ENCODE peak calls at places on chromosomes 4 and X, in five cellular contexts. T, F, R, H and O are unnamed samples. For H3K4me1, the result is how much of the 10 kb centered on the place peaks cover.

GRCh38 chrX:129718701-129719100 is 20.1 kb upstream of the XPNPEP2 start:
- DNase-seq in T (no peak), F (no peak), R (no peak), H (no peak), O (no peak)

GRCh38 chrX:153509592-153509991 is 7.8 kb upstream of the ATP2B3 start:
- DNase-seq in T (no peak), F (no peak), R (no peak), H (no peak), O (no peak)

GRCh38 chrX:115013705-115014104 is 3.7 kb downstream of the IL13RA2 start:
- DNase-seq in T (no peak), F (no peak), R (no peak), H (no peak), O (no peak)

GRCh38 chr4:74481891-74482609 is 37.1 kb downstream of the AREG start:
- DNase-seq in T (no peak), F (no peak), R (no peak), H (no peak), O (no peak)

GRCh38 chr4:161249779-161250440 is 913.9 kb downstream of the FSTL5 start:
- DNase-seq in T (no peak), F (no peak), R (no peak), H (no peak), O (no peak)

GRCh38 chrX:333611-334311 is 15.2 kb upstream of the GTPBP6 start:
- DNase-seq in T (no peak), F (no peak), R (no peak), H (no peak), O (no peak)

GRCh38 chrX:19097553-19097952 is 24.7 kb downstream of the ADGRG2 start:
- DNase-seq in T (no peak), F (no peak), R (no peak), H (no peak), O (no peak)

GRCh38 chrX:150405006-150405405 is 41.9 kb downstream of the MAMLD1 start:
- DNase-seq in T (no peak), F (no peak), R (no peak), H (no peak), O (no peak)

GRCh38 chr4:8330821-8331566 is 61.4 kb downstream of the HTRA3 start:
- DNase-seq in T (no peak), F (no peak), R (peak), H (no peak), O (peak)

GRCh38 chrX:153063315-153063714 is 7.0 kb downstream of the PNMA3 start:
- DNase-seq in T (no peak), F (no peak), R (no peak), H (no peak), O (no peak)

GRCh38 chr4:101232074-101232776 is 115.1 kb downstream of the PPP3CA start:
- DNase-seq in T (no peak), F (no peak), R (no peak), H (no peak), O (no peak)

GRCh38 chr4:140054861-140055260 is 99.1 kb downstream of the MAML3 start:
- DNase-seq in T (no peak), F (no peak), R (no peak), H (no peak), O (no peak)
- H3K4me1 ChIP-seq in T (half or more), F (under half), R (under half), H (under half), O (under half)

GRCh38 chr4:2462992-2463762 is 5.7 kb upstream of the RNF4 start:
- DNase-seq in T (no peak), F (no peak), R (no peak), H (no peak), O (no peak)
- TF ChIP-seq CTCF in T (no peak), F (no peak), R (no peak), H (no peak), O (no peak)

GRCh38 chr4:100188829-100189228 is 1.4 kb downstream of the DDIT4L start:
- DNase-seq in T (no peak), F (no peak), R (no peak), H (no peak), O (no peak)
- H3K4me3 ChIP-seq in T (no peak), F (no peak), R (no peak), H (peak), O (no peak)

GRCh38 chr4:19123681-19124080 is 1102.1 kb upstream of the LCORL start:
- DNase-seq in T (no peak), F (no peak), R (no peak), H (no peak), O (no peak)
- H3K4me1 ChIP-seq in T (under half), F (under half), R (under half), H (under half), O (under half)

DNA sequence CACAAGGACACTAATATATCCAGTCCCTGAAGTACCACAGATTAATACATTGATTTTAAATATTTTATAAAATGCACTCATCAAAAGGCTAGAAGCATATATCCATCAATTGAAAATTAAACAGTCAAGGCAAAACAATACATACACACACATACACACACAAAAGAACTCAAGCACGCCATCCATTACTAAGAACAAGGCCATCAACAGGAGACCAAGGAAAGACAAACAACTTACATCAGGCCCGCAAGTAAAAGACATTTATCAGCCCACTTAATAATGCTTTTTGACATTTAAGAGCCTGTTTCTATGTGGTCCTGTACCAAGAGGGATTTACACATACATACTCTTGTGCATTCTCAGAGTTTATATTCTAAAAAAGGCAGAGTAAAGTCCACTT is 50.0 kb upstream of the ZNF827 start:
- DNase-seq in T (no peak), F (no peak), R (no peak), H (no peak), O (no peak)
- TF ChIP-seq CTCF in T (no peak), F (no peak), R (no peak), H (no peak), O (no peak)

GRCh38 chr4:1636490-1637211 is 47.5 kb downstream of the FAM53A start:
- DNase-seq in T (no peak), F (no peak), R (no peak), H (no peak), O (no peak)

GRCh38 chr4:1638272-1638598 is 45.9 kb downstream of the FAM53A start:
- DNase-seq in T (no peak), F (no peak), R (no peak), H (no peak), O (no peak)

GRCh38 chr4:1633993-1634392 is 50.1 kb downstream of the FAM53A start:
- DNase-seq in T (no peak), F (no peak), R (no peak), H (no peak), O (no peak)

GRCh38 chr4:1637580-1638271 is 46.4 kb downstream of the FAM53A start:
- DNase-seq in T (no peak), F (no peak), R (no peak), H (no peak), O (no peak)

DNA sequence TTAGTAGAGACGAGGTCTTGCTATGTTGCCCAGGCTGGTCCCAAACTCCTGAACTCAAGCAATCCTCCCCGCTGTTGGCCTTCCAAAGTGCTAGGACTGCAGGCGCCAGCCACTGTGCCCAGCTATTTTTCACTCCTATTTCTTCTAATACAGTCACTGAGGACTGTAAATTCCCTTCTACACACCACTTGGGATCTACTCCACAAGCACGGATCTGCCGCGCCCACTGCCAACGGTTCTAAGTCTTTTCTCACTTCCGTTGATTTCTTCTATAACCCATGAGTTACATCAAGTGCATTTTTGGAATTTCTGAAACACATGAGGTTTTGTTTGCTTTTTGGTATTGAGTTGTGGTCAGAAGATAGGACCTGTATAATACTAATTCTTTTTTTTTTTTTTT is 48.7 kb downstream of the FAM53A start:
- DNase-seq in T (no peak), F (no peak), R (no peak), H (no peak), O (no peak)
- H3K4me3 ChIP-seq in T (no peak), F (no peak), R (no peak), H (no peak), O (no peak)

DNA sequence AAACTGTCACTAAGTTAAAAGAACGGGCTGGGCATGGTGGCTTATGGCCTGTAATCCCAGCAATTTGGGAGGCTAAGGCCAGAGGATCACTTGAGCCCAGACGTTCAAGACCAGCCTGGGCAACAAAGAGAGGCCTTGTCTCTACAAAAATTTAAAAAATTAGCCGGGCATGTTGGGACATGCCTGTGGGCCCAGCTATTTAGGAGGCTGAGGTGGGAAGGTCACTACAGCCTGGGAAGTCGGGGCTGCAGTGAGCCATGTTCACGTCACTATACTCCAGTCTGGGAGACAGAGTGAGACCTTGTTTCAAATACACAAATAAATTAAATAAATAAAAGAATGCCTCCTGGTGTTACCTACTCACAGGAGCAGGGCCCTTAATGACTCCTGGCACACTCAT is 69.5 kb downstream of the APBB2 start:
- DNase-seq in T (no peak), F (no peak), R (no peak), H (no peak), O (no peak)
- H3K4me1 ChIP-seq in T (under half), F (under half), R (under half), H (half or more), O (half or more)